ENCODE peak calls at places on chromosomes 4 and X, in eight cellular contexts. N, O, M, H, P, G, C and D are unnamed samples.

GRCh38 chrX:47623540-47624027 is 3.9 kb upstream of the SYN1 start:
- DNase-seq in N (no peak), P (peak; percentile 51), G (peak; percentile 37), O (peak; percentile 3), C (peak; percentile 22), H (peak; percentile 17), M (peak; percentile 20), D (no peak)

GRCh38 chr4:133151301-133151680 is 2.2 kb downstream of the PCDH10 start:
- DNase-seq in P (peak; percentile 25), N (no peak), G (no peak), H (no peak), C (no peak), M (no peak), O (peak; percentile 70), D (no peak)

GRCh38 chr4:124206779-124207605 is 505.5 kb downstream of the ANKRD50 start:
- DNase-seq in M (no peak), N (no peak), H (no peak), C (no peak), O (no peak), P (no peak), G (no peak), D (no peak)

GRCh38 chr4:68466751-68467150 is 19.5 kb downstream of the TMPRSS11E start:
- DNase-seq in O (no peak), M (no peak), P (no peak), H (no peak), C (no peak), N (no peak), G (no peak), D (no peak)

GRCh38 chr4:168690199-168690598 is 193.3 kb downstream of the PALLD start:
- DNase-seq in O (no peak), H (no peak), M (no peak), C (no peak), G (no peak), N (no peak), P (no peak), D (no peak)

GRCh38 chrX:42992199-42992943 is 214.4 kb upstream of the PPP1R2C start:
- DNase-seq in P (no peak), M (no peak), N (no peak), H (no peak), C (no peak), O (no peak), G (no peak), D (no peak)

GRCh38 chr4:121145430-121145829 is 18.7 kb downstream of the TNIP3 start:
- DNase-seq in G (no peak), N (no peak), C (no peak), H (no peak), P (no peak), M (no peak), O (no peak), D (no peak)

GRCh38 chr4:121726642-121727268 is 30.0 kb upstream of the ANXA5 start:
- DNase-seq in O (no peak), C (no peak), M (no peak), N (peak; percentile 29), H (no peak), P (peak; percentile 11), G (no peak), D (no peak)

GRCh38 chrX:129979207-129979920 is 3.1 kb upstream of the BCORL1 start:
- DNase-seq in P (no peak), O (no peak), N (peak; percentile 47), M (no peak), H (no peak), G (no peak), C (no peak), D (no peak)

GRCh38 chr4:29326816-29327215 is 1393.4 kb upstream of the PCDH7 start:
- DNase-seq in C (no peak), H (no peak), P (no peak), M (no peak), O (no peak), N (no peak), G (no peak), D (no peak)

GRCh38 chr4:155353923-155354540 is 22.7 kb downstream of the MAP9 start:
- DNase-seq in M (peak; percentile 7), G (peak; percentile 66), N (peak; percentile 6), C (no peak), H (no peak), P (peak; percentile 75), O (no peak), D (no peak)

GRCh38 chrX:27840881-27841280 is 33.1 kb downstream of the MAGEB10 start:
- DNase-seq in G (no peak), H (no peak), N (no peak), C (no peak), M (no peak), P (no peak), O (no peak), D (no peak)

GRCh38 chr4:2714918-2715317 is 41.2 kb downstream of the TNIP2 start:
- DNase-seq in H (no peak), M (no peak), G (no peak), N (no peak), P (no peak), C (no peak), O (no peak), D (no peak)

GRCh38 chr4:83894831-83895230 is 358.9 kb downstream of the GPAT3 start:
- DNase-seq in N (no peak), C (no peak), M (no peak), G (no peak), P (no peak), H (no peak), O (no peak), D (no peak)

GRCh38 chr4:26893491-26893890 is 32.9 kb downstream of the STIM2 start:
- DNase-seq in P (no peak), M (no peak), C (no peak), G (no peak), N (no peak), O (no peak), H (no peak), D (no peak)

GRCh38 chrX:69298466-69299140 is 133.3 kb upstream of the PJA1 start:
- DNase-seq in G (no peak), O (no peak), H (no peak), M (no peak), N (no peak), C (no peak), P (no peak), D (no peak)

GRCh38 chr4:2936773-2937145 is 26.4 kb downstream of the NOP14 start:
- DNase-seq in C (no peak), G (no peak), P (no peak), N (no peak), M (no peak), H (no peak), O (no peak), D (no peak)

GRCh38 chrX:102835504-102836146 is 101.4 kb upstream of the RAB40AL start:
- DNase-seq in H (no peak), G (no peak), N (no peak), M (no peak), C (no peak), P (peak; percentile 13), O (no peak), D (no peak)

GRCh38 chr4:114481856-114482255 is 116.8 kb upstream of the UGT8 start:
- DNase-seq in G (no peak), H (no peak), C (no peak), N (no peak), O (no peak), P (no peak), M (no peak), D (no peak)

GRCh38 chrX:20270557-20270880 is 3.8 kb upstream of the RPS6KA3 start:
- DNase-seq in G (no peak), M (no peak), C (no peak), O (no peak), P (no peak), N (no peak), H (no peak), D (no peak)

GRCh38 chrX:153416781-153417180 is 5.5 kb downstream of the ZFP92 start:
- DNase-seq in P (no peak), C (no peak), N (no peak), O (no peak), H (no peak), G (no peak), M (no peak), D (no peak)

GRCh38 chr4:133059117-133059516 is 90.0 kb upstream of the PCDH10 start:
- DNase-seq in O (no peak), P (no peak), M (no peak), C (no peak), N (no peak), G (no peak), H (no peak), D (no peak)

GRCh38 chr4:23775694-23776093 is 114.2 kb downstream of the PPARGC1A start:
- DNase-seq in H (no peak), C (no peak), M (no peak), O (no peak), G (no peak), N (no peak), P (no peak), D (no peak)

GRCh38 chr4:10075953-10076391 is 40.6 kb downstream of the WDR1 start:
- DNase-seq in H (no peak), N (no peak), G (no peak), C (no peak), M (no peak), P (no peak), O (no peak), D (no peak)

GRCh38 chrX:18010251-18010650 is 149.2 kb upstream of the RAI2 start:
- DNase-seq in C (no peak), P (no peak), G (no peak), H (no peak), O (no peak), N (no peak), M (no peak), D (no peak)

GRCh38 chr4:87321888-87322287 is 794 bp downstream of the HSD17B13 start:
- DNase-seq in C (no peak), M (no peak), G (no peak), N (no peak), O (no peak), H (no peak), P (no peak), D (no peak)

GRCh38 chr4:8386731-8387130 is 53.8 kb downstream of the ACOX3 start:
- DNase-seq in O (no peak), P (no peak), M (no peak), N (no peak), C (no peak), G (no peak), H (no peak), D (no peak)

GRCh38 chr4:20259707-20260106 is 8.0 kb downstream of the SLIT2 start:
- DNase-seq in P (no peak), H (no peak), G (no peak), C (no peak), N (no peak), M (no peak), O (no peak), D (no peak)

GRCh38 chr4:150145090-150145949 is 67.1 kb downstream of the DCLK2 start:
- DNase-seq in M (no peak), C (no peak), O (no peak), P (peak; percentile 5), G (no peak), H (no peak), N (no peak), D (no peak)

GRCh38 chr4:113316879-113317278 is 267.4 kb downstream of the ANK2 start:
- DNase-seq in C (no peak), O (no peak), N (no peak), H (peak; percentile 8), G (no peak), M (no peak), P (peak; percentile 25), D (no peak)

GRCh38 chr4:145299380-145300076 is 119.1 kb upstream of the OTUD4 start:
- DNase-seq in P (no peak), M (peak; percentile 64), N (no peak), O (no peak), C (no peak), H (peak; percentile 2), G (no peak), D (no peak)

GRCh38 chr4:3615386-3616286 is 83.4 kb upstream of the LRPAP1 start:
- DNase-seq in C (no peak), G (no peak), M (no peak), P (no peak), H (no peak), N (no peak), O (no peak), D (no peak)

GRCh38 chr4:112832493-112832892 is 195.6 kb downstream of the LARP7 start:
- DNase-seq in N (no peak), H (no peak), P (no peak), G (no peak), C (no peak), M (no peak), O (no peak), D (no peak)

GRCh38 chrX:107700317-107700774 is 72.0 kb downstream of the PRPS1 start:
- DNase-seq in P (no peak), G (no peak), O (no peak), N (no peak), C (no peak), H (no peak), M (no peak), D (no peak)